ENCODE peak calls at places on chromosomes 1 and 21, in ten cellular contexts. One of them, this sample, is unnamed.
A peak's percentile ranks its signal among the peaks of the same experiment; 100 is the strongest.

GRCh38 chr1:176765608-176766007 is 302.6 kb downstream of the PAPPA2 start:
- DNase-seq in stimulated activated CD4-positive, alpha-beta T cell treated with anti-CD3 and anti-CD28 coated beads, Interleukin-12 subunit alpha, Interleukin-12 subunit beta, amount 100 ng/mL, for 48 hours: no peak
- DNase-seq in CD8-positive, alpha-beta memory T cell: no peak
- DNase-seq in stimulated activated CD8-positive, alpha-beta memory T cell treated with anti-CD3 and anti-CD28 coated beads, Interleukin-2, amount 100 ng/mL, for 48 hours: no peak
- DNase-seq in transverse colon: no peak
- DNase-seq in RPMI8226: no peak
- DNase-seq in EL: no peak
- DNase-seq in fibroblast of the conjunctiva: no peak
- DNase-seq in brain microvascular endothelial cell: no peak
- DNase-seq in activated naive CD4-positive, alpha-beta T cell treated with anti-CD3 and anti-CD28 coated beads, Interleukin-2, amount 10 ng/mL, durations not matched to agents 7 days and 5 days: no peak
- DNase-seq in this sample: no peak

GRCh38 chr1:224253721-224254120 is 70.7 kb downstream of the DEGS1 start:
- DNase-seq in stimulated activated CD4-positive, alpha-beta T cell treated with anti-CD3 and anti-CD28 coated beads, Interleukin-12 subunit alpha, Interleukin-12 subunit beta, amount 100 ng/mL, for 48 hours: no peak
- DNase-seq in CD8-positive, alpha-beta memory T cell: no peak
- DNase-seq in stimulated activated CD8-positive, alpha-beta memory T cell treated with anti-CD3 and anti-CD28 coated beads, Interleukin-2, amount 100 ng/mL, for 48 hours: no peak
- DNase-seq in transverse colon: no peak
- DNase-seq in RPMI8226: no peak
- DNase-seq in EL: peak; percentile 39
- DNase-seq in fibroblast of the conjunctiva: no peak
- DNase-seq in brain microvascular endothelial cell: no peak
- DNase-seq in activated naive CD4-positive, alpha-beta T cell treated with anti-CD3 and anti-CD28 coated beads, Interleukin-2, amount 10 ng/mL, durations not matched to agents 7 days and 5 days: no peak
- DNase-seq in this sample: no peak

GRCh38 chr1:32611859-32612188 is 38.5 kb downstream of the ZBTB8OS start:
- DNase-seq in stimulated activated CD4-positive, alpha-beta T cell treated with anti-CD3 and anti-CD28 coated beads, Interleukin-12 subunit alpha, Interleukin-12 subunit beta, amount 100 ng/mL, for 48 hours: no peak
- DNase-seq in CD8-positive, alpha-beta memory T cell: no peak
- DNase-seq in stimulated activated CD8-positive, alpha-beta memory T cell treated with anti-CD3 and anti-CD28 coated beads, Interleukin-2, amount 100 ng/mL, for 48 hours: no peak
- DNase-seq in transverse colon: no peak
- DNase-seq in RPMI8226: no peak
- DNase-seq in EL: no peak
- DNase-seq in fibroblast of the conjunctiva: no peak
- DNase-seq in brain microvascular endothelial cell: no peak
- DNase-seq in activated naive CD4-positive, alpha-beta T cell treated with anti-CD3 and anti-CD28 coated beads, Interleukin-2, amount 10 ng/mL, durations not matched to agents 7 days and 5 days: no peak
- DNase-seq in this sample: no peak

GRCh38 chr1:75265792-75266191 is 131.6 kb downstream of the LHX8 start:
- DNase-seq in stimulated activated CD4-positive, alpha-beta T cell treated with anti-CD3 and anti-CD28 coated beads, Interleukin-12 subunit alpha, Interleukin-12 subunit beta, amount 100 ng/mL, for 48 hours: no peak
- DNase-seq in CD8-positive, alpha-beta memory T cell: no peak
- DNase-seq in stimulated activated CD8-positive, alpha-beta memory T cell treated with anti-CD3 and anti-CD28 coated beads, Interleukin-2, amount 100 ng/mL, for 48 hours: no peak
- DNase-seq in transverse colon: no peak
- DNase-seq in RPMI8226: peak; percentile 28
- DNase-seq in EL: peak; percentile 15
- DNase-seq in fibroblast of the conjunctiva: peak; percentile 2
- DNase-seq in brain microvascular endothelial cell: peak; percentile 16
- DNase-seq in activated naive CD4-positive, alpha-beta T cell treated with anti-CD3 and anti-CD28 coated beads, Interleukin-2, amount 10 ng/mL, durations not matched to agents 7 days and 5 days: no peak
- DNase-seq in this sample: no peak

GRCh38 chr1:3746784-3747521 is 5.3 kb upstream of the CCDC27 start:
- DNase-seq in stimulated activated CD4-positive, alpha-beta T cell treated with anti-CD3 and anti-CD28 coated beads, Interleukin-12 subunit alpha, Interleukin-12 subunit beta, amount 100 ng/mL, for 48 hours: peak; percentile 80
- DNase-seq in CD8-positive, alpha-beta memory T cell: peak; percentile 67
- DNase-seq in stimulated activated CD8-positive, alpha-beta memory T cell treated with anti-CD3 and anti-CD28 coated beads, Interleukin-2, amount 100 ng/mL, for 48 hours: peak; percentile 84
- DNase-seq in transverse colon: peak; percentile 87
- DNase-seq in RPMI8226: peak; percentile 79
- DNase-seq in EL: peak; percentile 73
- DNase-seq in fibroblast of the conjunctiva: peak; percentile 40
- DNase-seq in brain microvascular endothelial cell: peak; percentile 58
- DNase-seq in activated naive CD4-positive, alpha-beta T cell treated with anti-CD3 and anti-CD28 coated beads, Interleukin-2, amount 10 ng/mL, durations not matched to agents 7 days and 5 days: peak; percentile 94
- DNase-seq in this sample: peak; percentile 81

GRCh38 chr1:21916447-21917240 is 20.5 kb downstream of the HSPG2 start:
- DNase-seq in stimulated activated CD4-positive, alpha-beta T cell treated with anti-CD3 and anti-CD28 coated beads, Interleukin-12 subunit alpha, Interleukin-12 subunit beta, amount 100 ng/mL, for 48 hours: no peak
- DNase-seq in CD8-positive, alpha-beta memory T cell: no peak
- DNase-seq in stimulated activated CD8-positive, alpha-beta memory T cell treated with anti-CD3 and anti-CD28 coated beads, Interleukin-2, amount 100 ng/mL, for 48 hours: no peak
- DNase-seq in transverse colon: no peak
- DNase-seq in RPMI8226: no peak
- DNase-seq in EL: no peak
- DNase-seq in fibroblast of the conjunctiva: no peak
- DNase-seq in brain microvascular endothelial cell: no peak
- DNase-seq in activated naive CD4-positive, alpha-beta T cell treated with anti-CD3 and anti-CD28 coated beads, Interleukin-2, amount 10 ng/mL, durations not matched to agents 7 days and 5 days: no peak
- DNase-seq in this sample: no peak

GRCh38 chr1:71786218-71786617 is 496.1 kb downstream of the NEGR1 start:
- DNase-seq in stimulated activated CD4-positive, alpha-beta T cell treated with anti-CD3 and anti-CD28 coated beads, Interleukin-12 subunit alpha, Interleukin-12 subunit beta, amount 100 ng/mL, for 48 hours: no peak
- DNase-seq in CD8-positive, alpha-beta memory T cell: no peak
- DNase-seq in stimulated activated CD8-positive, alpha-beta memory T cell treated with anti-CD3 and anti-CD28 coated beads, Interleukin-2, amount 100 ng/mL, for 48 hours: no peak
- DNase-seq in transverse colon: no peak
- DNase-seq in RPMI8226: no peak
- DNase-seq in EL: no peak
- DNase-seq in fibroblast of the conjunctiva: no peak
- DNase-seq in brain microvascular endothelial cell: no peak
- DNase-seq in activated naive CD4-positive, alpha-beta T cell treated with anti-CD3 and anti-CD28 coated beads, Interleukin-2, amount 10 ng/mL, durations not matched to agents 7 days and 5 days: no peak
- DNase-seq in this sample: no peak

GRCh38 chr1:82154231-82154630 is 353.5 kb downstream of the ADGRL2 start:
- DNase-seq in stimulated activated CD4-positive, alpha-beta T cell treated with anti-CD3 and anti-CD28 coated beads, Interleukin-12 subunit alpha, Interleukin-12 subunit beta, amount 100 ng/mL, for 48 hours: no peak
- DNase-seq in CD8-positive, alpha-beta memory T cell: no peak
- DNase-seq in stimulated activated CD8-positive, alpha-beta memory T cell treated with anti-CD3 and anti-CD28 coated beads, Interleukin-2, amount 100 ng/mL, for 48 hours: no peak
- DNase-seq in transverse colon: no peak
- DNase-seq in RPMI8226: no peak
- DNase-seq in EL: no peak
- DNase-seq in fibroblast of the conjunctiva: no peak
- DNase-seq in brain microvascular endothelial cell: no peak
- DNase-seq in activated naive CD4-positive, alpha-beta T cell treated with anti-CD3 and anti-CD28 coated beads, Interleukin-2, amount 10 ng/mL, durations not matched to agents 7 days and 5 days: no peak
- DNase-seq in this sample: no peak

GRCh38 chr21:41973861-41974751 is 20.3 kb upstream of the C2CD2 start:
- DNase-seq in stimulated activated CD4-positive, alpha-beta T cell treated with anti-CD3 and anti-CD28 coated beads, Interleukin-12 subunit alpha, Interleukin-12 subunit beta, amount 100 ng/mL, for 48 hours: no peak
- DNase-seq in CD8-positive, alpha-beta memory T cell: no peak
- DNase-seq in stimulated activated CD8-positive, alpha-beta memory T cell treated with anti-CD3 and anti-CD28 coated beads, Interleukin-2, amount 100 ng/mL, for 48 hours: no peak
- DNase-seq in transverse colon: no peak
- DNase-seq in RPMI8226: no peak
- DNase-seq in EL: peak; percentile 29
- DNase-seq in fibroblast of the conjunctiva: no peak
- DNase-seq in brain microvascular endothelial cell: no peak
- DNase-seq in activated naive CD4-positive, alpha-beta T cell treated with anti-CD3 and anti-CD28 coated beads, Interleukin-2, amount 10 ng/mL, durations not matched to agents 7 days and 5 days: peak; percentile 57
- DNase-seq in this sample: no peak

GRCh38 chr1:19453843-19454242 is 31.5 kb downstream of the CAPZB start:
- DNase-seq in stimulated activated CD4-positive, alpha-beta T cell treated with anti-CD3 and anti-CD28 coated beads, Interleukin-12 subunit alpha, Interleukin-12 subunit beta, amount 100 ng/mL, for 48 hours: no peak
- DNase-seq in CD8-positive, alpha-beta memory T cell: no peak
- DNase-seq in stimulated activated CD8-positive, alpha-beta memory T cell treated with anti-CD3 and anti-CD28 coated beads, Interleukin-2, amount 100 ng/mL, for 48 hours: no peak
- DNase-seq in transverse colon: no peak
- DNase-seq in RPMI8226: peak; percentile 17
- DNase-seq in EL: no peak
- DNase-seq in fibroblast of the conjunctiva: no peak
- DNase-seq in brain microvascular endothelial cell: no peak
- DNase-seq in activated naive CD4-positive, alpha-beta T cell treated with anti-CD3 and anti-CD28 coated beads, Interleukin-2, amount 10 ng/mL, durations not matched to agents 7 days and 5 days: no peak
- DNase-seq in this sample: no peak

GRCh38 chr1:164756741-164757140 is 197.8 kb downstream of the PBX1 start:
- DNase-seq in stimulated activated CD4-positive, alpha-beta T cell treated with anti-CD3 and anti-CD28 coated beads, Interleukin-12 subunit alpha, Interleukin-12 subunit beta, amount 100 ng/mL, for 48 hours: no peak
- DNase-seq in CD8-positive, alpha-beta memory T cell: no peak
- DNase-seq in stimulated activated CD8-positive, alpha-beta memory T cell treated with anti-CD3 and anti-CD28 coated beads, Interleukin-2, amount 100 ng/mL, for 48 hours: no peak
- DNase-seq in transverse colon: no peak
- DNase-seq in RPMI8226: no peak
- DNase-seq in EL: peak; percentile 49
- DNase-seq in fibroblast of the conjunctiva: no peak
- DNase-seq in brain microvascular endothelial cell: no peak
- DNase-seq in activated naive CD4-positive, alpha-beta T cell treated with anti-CD3 and anti-CD28 coated beads, Interleukin-2, amount 10 ng/mL, durations not matched to agents 7 days and 5 days: no peak
- DNase-seq in this sample: no peak

GRCh38 chr1:154407021-154407865 is 2.1 kb downstream of the IL6R start:
- DNase-seq in stimulated activated CD4-positive, alpha-beta T cell treated with anti-CD3 and anti-CD28 coated beads, Interleukin-12 subunit alpha, Interleukin-12 subunit beta, amount 100 ng/mL, for 48 hours: no peak
- DNase-seq in CD8-positive, alpha-beta memory T cell: no peak
- DNase-seq in stimulated activated CD8-positive, alpha-beta memory T cell treated with anti-CD3 and anti-CD28 coated beads, Interleukin-2, amount 100 ng/mL, for 48 hours: no peak
- DNase-seq in transverse colon: no peak
- DNase-seq in RPMI8226: peak; percentile 83
- DNase-seq in EL: no peak
- DNase-seq in fibroblast of the conjunctiva: no peak
- DNase-seq in brain microvascular endothelial cell: no peak
- DNase-seq in activated naive CD4-positive, alpha-beta T cell treated with anti-CD3 and anti-CD28 coated beads, Interleukin-2, amount 10 ng/mL, durations not matched to agents 7 days and 5 days: peak; percentile 32
- DNase-seq in this sample: no peak

GRCh38 chr1:11875094-11875493 is 16.3 kb upstream of the NPPB start:
- DNase-seq in stimulated activated CD4-positive, alpha-beta T cell treated with anti-CD3 and anti-CD28 coated beads, Interleukin-12 subunit alpha, Interleukin-12 subunit beta, amount 100 ng/mL, for 48 hours: no peak
- DNase-seq in CD8-positive, alpha-beta memory T cell: no peak
- DNase-seq in stimulated activated CD8-positive, alpha-beta memory T cell treated with anti-CD3 and anti-CD28 coated beads, Interleukin-2, amount 100 ng/mL, for 48 hours: no peak
- DNase-seq in transverse colon: no peak
- DNase-seq in RPMI8226: no peak
- DNase-seq in EL: no peak
- DNase-seq in fibroblast of the conjunctiva: no peak
- DNase-seq in brain microvascular endothelial cell: no peak
- DNase-seq in activated naive CD4-positive, alpha-beta T cell treated with anti-CD3 and anti-CD28 coated beads, Interleukin-2, amount 10 ng/mL, durations not matched to agents 7 days and 5 days: no peak
- DNase-seq in this sample: no peak

GRCh38 chr1:75310067-75310466 is 175.9 kb downstream of the LHX8 start:
- DNase-seq in stimulated activated CD4-positive, alpha-beta T cell treated with anti-CD3 and anti-CD28 coated beads, Interleukin-12 subunit alpha, Interleukin-12 subunit beta, amount 100 ng/mL, for 48 hours: no peak
- DNase-seq in CD8-positive, alpha-beta memory T cell: no peak
- DNase-seq in stimulated activated CD8-positive, alpha-beta memory T cell treated with anti-CD3 and anti-CD28 coated beads, Interleukin-2, amount 100 ng/mL, for 48 hours: no peak
- DNase-seq in transverse colon: no peak
- DNase-seq in RPMI8226: no peak
- DNase-seq in EL: no peak
- DNase-seq in fibroblast of the conjunctiva: no peak
- DNase-seq in brain microvascular endothelial cell: no peak
- DNase-seq in activated naive CD4-positive, alpha-beta T cell treated with anti-CD3 and anti-CD28 coated beads, Interleukin-2, amount 10 ng/mL, durations not matched to agents 7 days and 5 days: no peak
- DNase-seq in this sample: no peak

GRCh38 chr1:42334240-42335049 is 590 bp downstream of the FOXJ3 start:
- DNase-seq in stimulated activated CD4-positive, alpha-beta T cell treated with anti-CD3 and anti-CD28 coated beads, Interleukin-12 subunit alpha, Interleukin-12 subunit beta, amount 100 ng/mL, for 48 hours: no peak
- DNase-seq in CD8-positive, alpha-beta memory T cell: peak; percentile 12
- DNase-seq in stimulated activated CD8-positive, alpha-beta memory T cell treated with anti-CD3 and anti-CD28 coated beads, Interleukin-2, amount 100 ng/mL, for 48 hours: peak; percentile 10
- DNase-seq in transverse colon: peak; percentile 48
- DNase-seq in RPMI8226: peak; percentile 58
- DNase-seq in EL: peak; percentile 82
- DNase-seq in fibroblast of the conjunctiva: no peak
- DNase-seq in brain microvascular endothelial cell: peak; percentile 39
- DNase-seq in activated naive CD4-positive, alpha-beta T cell treated with anti-CD3 and anti-CD28 coated beads, Interleukin-2, amount 10 ng/mL, durations not matched to agents 7 days and 5 days: peak; percentile 57
- DNase-seq in this sample: no peak

GRCh38 chr21:25970254-25970930 is 200.2 kb downstream of the APP start:
- DNase-seq in stimulated activated CD4-positive, alpha-beta T cell treated with anti-CD3 and anti-CD28 coated beads, Interleukin-12 subunit alpha, Interleukin-12 subunit beta, amount 100 ng/mL, for 48 hours: no peak
- DNase-seq in CD8-positive, alpha-beta memory T cell: no peak
- DNase-seq in stimulated activated CD8-positive, alpha-beta memory T cell treated with anti-CD3 and anti-CD28 coated beads, Interleukin-2, amount 100 ng/mL, for 48 hours: no peak
- DNase-seq in transverse colon: no peak
- DNase-seq in RPMI8226: no peak
- DNase-seq in EL: no peak
- DNase-seq in fibroblast of the conjunctiva: no peak
- DNase-seq in brain microvascular endothelial cell: peak; percentile 29
- DNase-seq in activated naive CD4-positive, alpha-beta T cell treated with anti-CD3 and anti-CD28 coated beads, Interleukin-2, amount 10 ng/mL, durations not matched to agents 7 days and 5 days: no peak
- DNase-seq in this sample: no peak

GRCh38 chr1:240341365-240342250 is 249.9 kb downstream of the FMN2 start:
- DNase-seq in stimulated activated CD4-positive, alpha-beta T cell treated with anti-CD3 and anti-CD28 coated beads, Interleukin-12 subunit alpha, Interleukin-12 subunit beta, amount 100 ng/mL, for 48 hours: no peak
- DNase-seq in CD8-positive, alpha-beta memory T cell: no peak
- DNase-seq in stimulated activated CD8-positive, alpha-beta memory T cell treated with anti-CD3 and anti-CD28 coated beads, Interleukin-2, amount 100 ng/mL, for 48 hours: no peak
- DNase-seq in transverse colon: no peak
- DNase-seq in RPMI8226: no peak
- DNase-seq in EL: peak; percentile 29
- DNase-seq in fibroblast of the conjunctiva: no peak
- DNase-seq in brain microvascular endothelial cell: no peak
- DNase-seq in activated naive CD4-positive, alpha-beta T cell treated with anti-CD3 and anti-CD28 coated beads, Interleukin-2, amount 10 ng/mL, durations not matched to agents 7 days and 5 days: no peak
- DNase-seq in this sample: no peak

GRCh38 chr1:180173451-180173850 is 18.8 kb downstream of the QSOX1 start:
- DNase-seq in stimulated activated CD4-positive, alpha-beta T cell treated with anti-CD3 and anti-CD28 coated beads, Interleukin-12 subunit alpha, Interleukin-12 subunit beta, amount 100 ng/mL, for 48 hours: no peak
- DNase-seq in CD8-positive, alpha-beta memory T cell: no peak
- DNase-seq in stimulated activated CD8-positive, alpha-beta memory T cell treated with anti-CD3 and anti-CD28 coated beads, Interleukin-2, amount 100 ng/mL, for 48 hours: no peak
- DNase-seq in transverse colon: no peak
- DNase-seq in RPMI8226: no peak
- DNase-seq in EL: no peak
- DNase-seq in fibroblast of the conjunctiva: no peak
- DNase-seq in brain microvascular endothelial cell: no peak
- DNase-seq in activated naive CD4-positive, alpha-beta T cell treated with anti-CD3 and anti-CD28 coated beads, Interleukin-2, amount 10 ng/mL, durations not matched to agents 7 days and 5 days: no peak
- DNase-seq in this sample: no peak

GRCh38 chr1:58063095-58063494 is 483.4 kb downstream of the OMA1 start:
- DNase-seq in stimulated activated CD4-positive, alpha-beta T cell treated with anti-CD3 and anti-CD28 coated beads, Interleukin-12 subunit alpha, Interleukin-12 subunit beta, amount 100 ng/mL, for 48 hours: no peak
- DNase-seq in CD8-positive, alpha-beta memory T cell: no peak
- DNase-seq in stimulated activated CD8-positive, alpha-beta memory T cell treated with anti-CD3 and anti-CD28 coated beads, Interleukin-2, amount 100 ng/mL, for 48 hours: no peak
- DNase-seq in transverse colon: no peak
- DNase-seq in RPMI8226: no peak
- DNase-seq in EL: peak; percentile 2
- DNase-seq in fibroblast of the conjunctiva: no peak
- DNase-seq in brain microvascular endothelial cell: no peak
- DNase-seq in activated naive CD4-positive, alpha-beta T cell treated with anti-CD3 and anti-CD28 coated beads, Interleukin-2, amount 10 ng/mL, durations not matched to agents 7 days and 5 days: no peak
- DNase-seq in this sample: no peak

GRCh38 chr1:115883240-115883639 is 42.3 kb upstream of the NHLH2 start:
- DNase-seq in stimulated activated CD4-positive, alpha-beta T cell treated with anti-CD3 and anti-CD28 coated beads, Interleukin-12 subunit alpha, Interleukin-12 subunit beta, amount 100 ng/mL, for 48 hours: no peak
- DNase-seq in CD8-positive, alpha-beta memory T cell: no peak
- DNase-seq in stimulated activated CD8-positive, alpha-beta memory T cell treated with anti-CD3 and anti-CD28 coated beads, Interleukin-2, amount 100 ng/mL, for 48 hours: no peak
- DNase-seq in transverse colon: no peak
- DNase-seq in RPMI8226: no peak
- DNase-seq in EL: no peak
- DNase-seq in fibroblast of the conjunctiva: no peak
- DNase-seq in brain microvascular endothelial cell: no peak
- DNase-seq in activated naive CD4-positive, alpha-beta T cell treated with anti-CD3 and anti-CD28 coated beads, Interleukin-2, amount 10 ng/mL, durations not matched to agents 7 days and 5 days: no peak
- DNase-seq in this sample: no peak

GRCh38 chr1:205127646-205128045 is 5.9 kb upstream of the RBBP5 start:
- DNase-seq in stimulated activated CD4-positive, alpha-beta T cell treated with anti-CD3 and anti-CD28 coated beads, Interleukin-12 subunit alpha, Interleukin-12 subunit beta, amount 100 ng/mL, for 48 hours: no peak
- DNase-seq in CD8-positive, alpha-beta memory T cell: no peak
- DNase-seq in stimulated activated CD8-positive, alpha-beta memory T cell treated with anti-CD3 and anti-CD28 coated beads, Interleukin-2, amount 100 ng/mL, for 48 hours: no peak
- DNase-seq in transverse colon: no peak
- DNase-seq in RPMI8226: no peak
- DNase-seq in EL: no peak
- DNase-seq in fibroblast of the conjunctiva: no peak
- DNase-seq in brain microvascular endothelial cell: no peak
- DNase-seq in activated naive CD4-positive, alpha-beta T cell treated with anti-CD3 and anti-CD28 coated beads, Interleukin-2, amount 10 ng/mL, durations not matched to agents 7 days and 5 days: no peak
- DNase-seq in this sample: no peak

GRCh38 chr1:165629131-165629530 is 1.9 kb upstream of the MGST3 start:
- DNase-seq in stimulated activated CD4-positive, alpha-beta T cell treated with anti-CD3 and anti-CD28 coated beads, Interleukin-12 subunit alpha, Interleukin-12 subunit beta, amount 100 ng/mL, for 48 hours: no peak
- DNase-seq in CD8-positive, alpha-beta memory T cell: no peak
- DNase-seq in stimulated activated CD8-positive, alpha-beta memory T cell treated with anti-CD3 and anti-CD28 coated beads, Interleukin-2, amount 100 ng/mL, for 48 hours: no peak
- DNase-seq in transverse colon: no peak
- DNase-seq in RPMI8226: no peak
- DNase-seq in EL: no peak
- DNase-seq in fibroblast of the conjunctiva: no peak
- DNase-seq in brain microvascular endothelial cell: no peak
- DNase-seq in activated naive CD4-positive, alpha-beta T cell treated with anti-CD3 and anti-CD28 coated beads, Interleukin-2, amount 10 ng/mL, durations not matched to agents 7 days and 5 days: no peak
- DNase-seq in this sample: no peak

GRCh38 chr1:1093610-1093943 is 19.5 kb upstream of the RNF223 start:
- DNase-seq in stimulated activated CD4-positive, alpha-beta T cell treated with anti-CD3 and anti-CD28 coated beads, Interleukin-12 subunit alpha, Interleukin-12 subunit beta, amount 100 ng/mL, for 48 hours: no peak
- DNase-seq in CD8-positive, alpha-beta memory T cell: no peak
- DNase-seq in stimulated activated CD8-positive, alpha-beta memory T cell treated with anti-CD3 and anti-CD28 coated beads, Interleukin-2, amount 100 ng/mL, for 48 hours: no peak
- DNase-seq in transverse colon: peak; percentile 3
- DNase-seq in RPMI8226: no peak
- DNase-seq in EL: no peak
- DNase-seq in fibroblast of the conjunctiva: no peak
- DNase-seq in brain microvascular endothelial cell: no peak
- DNase-seq in activated naive CD4-positive, alpha-beta T cell treated with anti-CD3 and anti-CD28 coated beads, Interleukin-2, amount 10 ng/mL, durations not matched to agents 7 days and 5 days: no peak
- DNase-seq in this sample: no peak

GRCh38 chr1:214004014-214004413 is 16.2 kb downstream of the PROX1 start:
- DNase-seq in stimulated activated CD4-positive, alpha-beta T cell treated with anti-CD3 and anti-CD28 coated beads, Interleukin-12 subunit alpha, Interleukin-12 subunit beta, amount 100 ng/mL, for 48 hours: no peak
- DNase-seq in CD8-positive, alpha-beta memory T cell: no peak
- DNase-seq in stimulated activated CD8-positive, alpha-beta memory T cell treated with anti-CD3 and anti-CD28 coated beads, Interleukin-2, amount 100 ng/mL, for 48 hours: no peak
- DNase-seq in transverse colon: no peak
- DNase-seq in RPMI8226: no peak
- DNase-seq in EL: no peak
- DNase-seq in fibroblast of the conjunctiva: no peak
- DNase-seq in brain microvascular endothelial cell: no peak
- DNase-seq in activated naive CD4-positive, alpha-beta T cell treated with anti-CD3 and anti-CD28 coated beads, Interleukin-2, amount 10 ng/mL, durations not matched to agents 7 days and 5 days: no peak
- DNase-seq in this sample: no peak

GRCh38 chr1:202056644-202057334 is 46.4 kb downstream of the ELF3 start:
- DNase-seq in stimulated activated CD4-positive, alpha-beta T cell treated with anti-CD3 and anti-CD28 coated beads, Interleukin-12 subunit alpha, Interleukin-12 subunit beta, amount 100 ng/mL, for 48 hours: no peak
- DNase-seq in CD8-positive, alpha-beta memory T cell: no peak
- DNase-seq in stimulated activated CD8-positive, alpha-beta memory T cell treated with anti-CD3 and anti-CD28 coated beads, Interleukin-2, amount 100 ng/mL, for 48 hours: no peak
- DNase-seq in transverse colon: peak; percentile 91
- DNase-seq in RPMI8226: peak; percentile 27
- DNase-seq in EL: no peak
- DNase-seq in fibroblast of the conjunctiva: no peak
- DNase-seq in brain microvascular endothelial cell: no peak
- DNase-seq in activated naive CD4-positive, alpha-beta T cell treated with anti-CD3 and anti-CD28 coated beads, Interleukin-2, amount 10 ng/mL, durations not matched to agents 7 days and 5 days: no peak
- DNase-seq in this sample: no peak

GRCh38 chr1:36154765-36155559 is 998 bp upstream of the MAP7D1 start:
- DNase-seq in stimulated activated CD4-positive, alpha-beta T cell treated with anti-CD3 and anti-CD28 coated beads, Interleukin-12 subunit alpha, Interleukin-12 subunit beta, amount 100 ng/mL, for 48 hours: no peak
- DNase-seq in CD8-positive, alpha-beta memory T cell: no peak
- DNase-seq in stimulated activated CD8-positive, alpha-beta memory T cell treated with anti-CD3 and anti-CD28 coated beads, Interleukin-2, amount 100 ng/mL, for 48 hours: no peak
- DNase-seq in transverse colon: peak; percentile 37
- DNase-seq in RPMI8226: peak; percentile 28
- DNase-seq in EL: no peak
- DNase-seq in fibroblast of the conjunctiva: no peak
- DNase-seq in brain microvascular endothelial cell: no peak
- DNase-seq in activated naive CD4-positive, alpha-beta T cell treated with anti-CD3 and anti-CD28 coated beads, Interleukin-2, amount 10 ng/mL, durations not matched to agents 7 days and 5 days: no peak
- DNase-seq in this sample: no peak

GRCh38 chr1:236064674-236065508 is at the start of gene NID1:
- DNase-seq in stimulated activated CD4-positive, alpha-beta T cell treated with anti-CD3 and anti-CD28 coated beads, Interleukin-12 subunit alpha, Interleukin-12 subunit beta, amount 100 ng/mL, for 48 hours: no peak
- DNase-seq in CD8-positive, alpha-beta memory T cell: no peak
- DNase-seq in stimulated activated CD8-positive, alpha-beta memory T cell treated with anti-CD3 and anti-CD28 coated beads, Interleukin-2, amount 100 ng/mL, for 48 hours: no peak
- DNase-seq in transverse colon: peak; percentile 76
- DNase-seq in RPMI8226: no peak
- DNase-seq in EL: peak; percentile 83
- DNase-seq in fibroblast of the conjunctiva: peak; percentile 79
- DNase-seq in brain microvascular endothelial cell: peak; percentile 43
- DNase-seq in activated naive CD4-positive, alpha-beta T cell treated with anti-CD3 and anti-CD28 coated beads, Interleukin-2, amount 10 ng/mL, durations not matched to agents 7 days and 5 days: peak; percentile 32
- DNase-seq in this sample: no peak

GRCh38 chr1:74425669-74426068 is 86.7 kb downstream of the LRRC53 start:
- DNase-seq in stimulated activated CD4-positive, alpha-beta T cell treated with anti-CD3 and anti-CD28 coated beads, Interleukin-12 subunit alpha, Interleukin-12 subunit beta, amount 100 ng/mL, for 48 hours: no peak
- DNase-seq in CD8-positive, alpha-beta memory T cell: no peak
- DNase-seq in stimulated activated CD8-positive, alpha-beta memory T cell treated with anti-CD3 and anti-CD28 coated beads, Interleukin-2, amount 100 ng/mL, for 48 hours: no peak
- DNase-seq in transverse colon: no peak
- DNase-seq in RPMI8226: no peak
- DNase-seq in EL: no peak
- DNase-seq in fibroblast of the conjunctiva: no peak
- DNase-seq in brain microvascular endothelial cell: peak; percentile 13
- DNase-seq in activated naive CD4-positive, alpha-beta T cell treated with anti-CD3 and anti-CD28 coated beads, Interleukin-2, amount 10 ng/mL, durations not matched to agents 7 days and 5 days: no peak
- DNase-seq in this sample: no peak